ENCODE peak calls at places on chromosomes 3 and 15, in seven cellular contexts. G is endothelial cell, Z is fibroblast of mammary gland, J is NAMALWA, O is GM10248, K is HuH-7.5, R is WERI-Rb-1. A is an unnamed sample.

GRCh38 chr3:157275832-157276231 is 115.9 kb upstream of the CCNL1 start:
- DNase-seq in G (no peak), Z (no peak), J (no peak), O (no peak), K (no peak), R (no peak), A (no peak)

GRCh38 chr3:158685151-158685550 is 12.7 kb upstream of the LXN start:
- DNase-seq in G (no peak), Z (no peak), J (no peak), O (no peak), K (no peak), R (no peak), A (no peak)

GRCh38 chr3:189166334-189166733 is 5.4 kb upstream of the TPRG1 start:
- DNase-seq in G (no peak), Z (no peak), J (no peak), O (no peak), K (no peak), R (no peak), A (no peak)

GRCh38 chr15:27398631-27399030 is 427.6 kb downstream of the GABRG3 start:
- DNase-seq in G (no peak), Z (no peak), J (no peak), O (no peak), K (no peak), R (no peak), A (no peak)

GRCh38 chr3:127687228-127687737 is 14.5 kb downstream of the ABTB1 start:
- DNase-seq in G (no peak), Z (no peak), J (no peak), O (no peak), K (no peak), R (no peak), A (no peak)

GRCh38 chr3:46877671-46878125 is at the start of gene PTH1R:
- DNase-seq in G (no peak), Z (no peak), J (no peak), O (no peak), K (no peak), R (no peak), A (no peak)

GRCh38 chr15:31280037-31280830 is 46.4 kb upstream of the KLF13 start:
- DNase-seq in G (no peak), Z (no peak), J (no peak), O (no peak), K (no peak), R (peak), A (peak)

GRCh38 chr15:75230524-75231371 is 27.4 kb upstream of the GOLGA6C start:
- DNase-seq in G (peak), Z (no peak), J (peak), O (no peak), K (peak), R (no peak), A (no peak)

GRCh38 chr3:36366308-36366707 is 14.0 kb upstream of the STAC start:
- DNase-seq in G (no peak), Z (no peak), J (no peak), O (no peak), K (no peak), R (no peak), A (no peak)

GRCh38 chr3:24846286-24846860 is 351.7 kb upstream of the THRB start:
- DNase-seq in G (no peak), Z (no peak), J (no peak), O (no peak), K (no peak), R (peak), A (no peak)